ENCODE peak calls at places on chromosomes 7 and 10, in seven cellular contexts. L is astrocyte of the spinal cord, B is A673, C is uterus, O is thoracic aorta, Z is left lung, N is tibial artery. A is an unnamed sample.

GRCh38 chr10:7501157-7501556 is 90.3 kb upstream of the SFMBT2 start:
- DNase-seq in L (no peak), B (no peak), C (no peak), O (no peak), Z (no peak), N (no peak), A (no peak)

GRCh38 chr10:71241899-71242620 is 29.7 kb downstream of the UNC5B start:
- DNase-seq in L (no peak), B (no peak), C (no peak), O (no peak), Z (no peak), N (no peak), A (no peak)

GRCh38 chr7:92296898-92297435 is 51.2 kb downstream of the ANKIB1 start:
- DNase-seq in L (no peak), B (no peak), C (no peak), O (no peak), Z (no peak), N (no peak), A (no peak)

GRCh38 chr7:47666164-47666862 is 84.4 kb upstream of the TNS3 start:
- DNase-seq in L (peak; percentile 56), B (no peak), C (no peak), O (no peak), Z (no peak), N (no peak), A (no peak)

GRCh38 chr10:100728928-100729876 is 16.2 kb upstream of the PAX2 start:
- DNase-seq in L (no peak), B (peak; percentile 50), C (no peak), O (no peak), Z (no peak), N (no peak), A (peak; percentile 18)

GRCh38 chr7:477626-478220 is 41.9 kb downstream of the PDGFA start:
- DNase-seq in L (no peak), B (no peak), C (no peak), O (no peak), Z (peak; percentile 56), N (peak; percentile 14), A (no peak)

GRCh38 chr10:103572597-103573321 is 79.3 kb downstream of the NEURL1 start:
- DNase-seq in L (no peak), B (no peak), C (peak; percentile 71), O (no peak), Z (no peak), N (no peak), A (peak; percentile 41)

GRCh38 chr7:38195804-38196595 is 18.0 kb downstream of the STARD3NL start:
- DNase-seq in L (peak; percentile 52), B (no peak), C (no peak), O (no peak), Z (no peak), N (no peak), A (no peak)

GRCh38 chr7:41711283-41712064 is 8.6 kb upstream of the INHBA start:
- DNase-seq in L (no peak), B (peak; percentile 36), C (no peak), O (no peak), Z (no peak), N (no peak), A (no peak)
- TF ChIP-seq CTCF in L (peak; percentile 52), B (peak; percentile 69), C (no peak), O (peak; percentile 5), Z (peak; percentile 41), N (peak; percentile 22), A (peak; percentile 52)

DNA sequence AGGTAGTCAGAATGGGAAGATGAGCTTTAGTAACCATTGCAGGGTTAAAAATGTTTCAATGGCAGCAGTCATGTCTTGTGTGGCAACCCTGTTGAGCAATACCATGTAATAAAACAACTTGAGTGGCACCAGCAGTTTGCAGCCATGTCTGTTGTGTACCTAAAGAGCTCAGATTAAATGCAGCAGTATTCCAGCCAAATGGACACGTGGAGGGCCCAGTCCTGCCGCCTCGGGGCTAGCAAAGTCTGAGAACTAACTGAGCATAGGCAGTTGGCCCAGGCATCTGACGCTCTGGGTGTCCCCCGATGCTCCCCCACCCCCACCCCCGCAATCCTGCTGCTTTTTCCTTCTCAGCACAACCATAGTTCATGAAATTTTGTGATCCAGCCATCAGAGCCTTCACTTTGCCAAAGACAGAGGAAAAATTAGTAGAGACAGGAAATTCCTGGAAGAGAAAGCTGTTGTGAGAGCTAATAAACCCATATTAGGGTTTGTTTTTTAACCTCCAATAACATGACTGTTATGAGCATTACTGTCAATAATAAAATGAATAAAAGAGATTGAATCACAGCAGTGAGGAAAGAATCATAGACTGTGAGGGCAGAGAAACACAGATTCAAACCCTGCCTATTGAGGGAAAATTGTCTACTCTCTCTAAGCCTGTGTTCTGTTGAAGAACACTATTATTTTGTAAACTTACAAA is 220.6 kb upstream of the RHOBTB1 start:
- DNase-seq in L (no peak), B (peak; percentile 31), C (peak; percentile 34), O (no peak), Z (peak; percentile 32), N (peak; percentile 30), A (peak; percentile 43)
- H3K4me3 ChIP-seq in L (no peak overlapping the region), B (no peak overlapping the region), C (no peak overlapping the region), O (peak overlapping the region; percentile 22), Z (no peak overlapping the region), N (peak overlapping the region; percentile 15), A (no peak overlapping the region)

GRCh38 chr10:96025566-96025965 is 17.8 kb upstream of the CCNJ start:
- DNase-seq in L (no peak), B (peak; percentile 25), C (no peak), O (no peak), Z (no peak), N (no peak), A (no peak)
- TF ChIP-seq CTCF in L (peak; percentile 20), B (peak; percentile 19), C (no peak), O (no peak), Z (no peak), N (no peak), A (no peak)

GRCh38 chr10:79348640-79348988 is 1.3 kb downstream of the PPIF start:
- DNase-seq in L (no peak), B (no peak), C (no peak), O (no peak), Z (no peak), N (no peak), A (no peak)
- H3K4me3 ChIP-seq in L (peak overlapping the region; percentile 76), B (peak overlapping the region; percentile 93), C (peak overlapping the region; percentile 90), O (peak overlapping the region; percentile 94), Z (peak overlapping the region; percentile 94), N (peak overlapping the region; percentile 69), A (peak overlapping the region; percentile 66)

A was measured in fibroblast of villous mesenchyme.